ENCODE peak calls at places on chromosomes 6 and 20, in six cellular contexts. One of them, this sample, is unnamed.

GRCh38 chr6:78583079-78583478 is 284.3 kb upstream of the IRAK1BP1 start:
- DNase-seq in lower leg skin: no peak
- DNase-seq in WTC11: no peak
- DNase-seq in progenitor cell of endocrine pancreas: no peak
- DNase-seq in endothelial cell: no peak
- DNase-seq in AG10803: no peak
- DNase-seq in this sample: no peak

GRCh38 chr20:11497543-11497942 is 420.1 kb upstream of the BTBD3 start:
- DNase-seq in lower leg skin: no peak
- DNase-seq in WTC11: no peak
- DNase-seq in progenitor cell of endocrine pancreas: no peak
- DNase-seq in endothelial cell: no peak
- DNase-seq in AG10803: no peak
- DNase-seq in this sample: no peak

GRCh38 chr6:154343473-154344308 is 12.9 kb downstream of the IPCEF1 start:
- DNase-seq in lower leg skin: peak
- DNase-seq in WTC11: peak
- DNase-seq in progenitor cell of endocrine pancreas: no peak
- DNase-seq in endothelial cell: no peak
- DNase-seq in AG10803: peak
- DNase-seq in this sample: no peak

GRCh38 chr20:56504373-56505005 is 20.1 kb upstream of the FAM209A start:
- DNase-seq in lower leg skin: no peak
- DNase-seq in WTC11: peak
- DNase-seq in progenitor cell of endocrine pancreas: no peak
- DNase-seq in endothelial cell: peak
- DNase-seq in AG10803: no peak
- DNase-seq in this sample: no peak

GRCh38 chr6:109015185-109015584 is 79.5 kb downstream of the SESN1 start:
- DNase-seq in lower leg skin: no peak
- DNase-seq in WTC11: no peak
- DNase-seq in progenitor cell of endocrine pancreas: no peak
- DNase-seq in endothelial cell: no peak
- DNase-seq in AG10803: no peak
- DNase-seq in this sample: no peak

GRCh38 chr6:170235726-170236125 is 55.2 kb downstream of the DLL1 start:
- DNase-seq in lower leg skin: no peak
- DNase-seq in WTC11: no peak
- DNase-seq in progenitor cell of endocrine pancreas: no peak
- DNase-seq in endothelial cell: no peak
- DNase-seq in AG10803: no peak
- DNase-seq in this sample: no peak

GRCh38 chr6:151502499-151502898 is 8.7 kb downstream of the CCDC170 start:
- DNase-seq in lower leg skin: no peak
- DNase-seq in WTC11: no peak
- DNase-seq in progenitor cell of endocrine pancreas: no peak
- DNase-seq in endothelial cell: no peak
- DNase-seq in AG10803: peak
- DNase-seq in this sample: no peak

GRCh38 chr6:15623282-15624116 is 39.3 kb downstream of the DTNBP1 start:
- DNase-seq in lower leg skin: no peak
- DNase-seq in WTC11: no peak
- DNase-seq in progenitor cell of endocrine pancreas: no peak
- DNase-seq in endothelial cell: no peak
- DNase-seq in AG10803: peak
- DNase-seq in this sample: no peak

GRCh38 chr20:43102394-43102793 is 87.3 kb downstream of the PTPRT start:
- DNase-seq in lower leg skin: no peak
- DNase-seq in WTC11: peak
- DNase-seq in progenitor cell of endocrine pancreas: no peak
- DNase-seq in endothelial cell: no peak
- DNase-seq in AG10803: no peak
- DNase-seq in this sample: no peak

GRCh38 chr6:140101367-140101766 is 726.9 kb upstream of the CITED2 start:
- DNase-seq in lower leg skin: no peak
- DNase-seq in WTC11: no peak
- DNase-seq in progenitor cell of endocrine pancreas: no peak
- DNase-seq in endothelial cell: no peak
- DNase-seq in AG10803: peak
- DNase-seq in this sample: no peak

GRCh38 chr20:64062596-64063388 is at the start of gene TCEA2:
- DNase-seq in lower leg skin: peak
- DNase-seq in WTC11: peak
- DNase-seq in progenitor cell of endocrine pancreas: peak
- DNase-seq in endothelial cell: peak
- DNase-seq in AG10803: peak
- DNase-seq in this sample: peak

GRCh38 chr6:163226836-163227485 is 187.6 kb upstream of the QKI start:
- DNase-seq in lower leg skin: no peak
- DNase-seq in WTC11: no peak
- DNase-seq in progenitor cell of endocrine pancreas: no peak
- DNase-seq in endothelial cell: no peak
- DNase-seq in AG10803: peak
- DNase-seq in this sample: no peak

GRCh38 chr6:132388291-132388690 is 13.0 kb downstream of the MOXD1 start:
- DNase-seq in lower leg skin: no peak
- DNase-seq in WTC11: no peak
- DNase-seq in progenitor cell of endocrine pancreas: no peak
- DNase-seq in endothelial cell: no peak
- DNase-seq in AG10803: no peak
- DNase-seq in this sample: no peak

GRCh38 chr20:37297066-37297736 is 7.7 kb downstream of the MANBAL start:
- DNase-seq in lower leg skin: no peak
- DNase-seq in WTC11: no peak
- DNase-seq in progenitor cell of endocrine pancreas: no peak
- DNase-seq in endothelial cell: no peak
- DNase-seq in AG10803: peak
- DNase-seq in this sample: no peak

GRCh38 chr20:7085448-7085847 is 318.0 kb downstream of the BMP2 start:
- DNase-seq in lower leg skin: no peak
- DNase-seq in WTC11: no peak
- DNase-seq in progenitor cell of endocrine pancreas: no peak
- DNase-seq in endothelial cell: no peak
- DNase-seq in AG10803: no peak
- DNase-seq in this sample: no peak

GRCh38 chr6:3181105-3181504 is 23.8 kb upstream of the TUBB2A start:
- DNase-seq in lower leg skin: no peak
- DNase-seq in WTC11: no peak
- DNase-seq in progenitor cell of endocrine pancreas: no peak
- DNase-seq in endothelial cell: no peak
- DNase-seq in AG10803: no peak
- DNase-seq in this sample: no peak

GRCh38 chr6:148952147-148953041 is 205.6 kb downstream of the UST start:
- DNase-seq in lower leg skin: no peak
- DNase-seq in WTC11: no peak
- DNase-seq in progenitor cell of endocrine pancreas: no peak
- DNase-seq in endothelial cell: no peak
- DNase-seq in AG10803: peak
- DNase-seq in this sample: no peak

GRCh38 chr20:26209171-26209941 is 512.7 kb upstream of the ZNF337 start:
- DNase-seq in lower leg skin: no peak
- DNase-seq in WTC11: peak
- DNase-seq in progenitor cell of endocrine pancreas: no peak
- DNase-seq in endothelial cell: peak
- DNase-seq in AG10803: peak
- DNase-seq in this sample: no peak

GRCh38 chr20:63641792-63642517 is 11.3 kb downstream of the STMN3 start:
- DNase-seq in lower leg skin: peak
- DNase-seq in WTC11: peak
- DNase-seq in progenitor cell of endocrine pancreas: peak
- DNase-seq in endothelial cell: peak
- DNase-seq in AG10803: peak
- DNase-seq in this sample: peak

DNA sequence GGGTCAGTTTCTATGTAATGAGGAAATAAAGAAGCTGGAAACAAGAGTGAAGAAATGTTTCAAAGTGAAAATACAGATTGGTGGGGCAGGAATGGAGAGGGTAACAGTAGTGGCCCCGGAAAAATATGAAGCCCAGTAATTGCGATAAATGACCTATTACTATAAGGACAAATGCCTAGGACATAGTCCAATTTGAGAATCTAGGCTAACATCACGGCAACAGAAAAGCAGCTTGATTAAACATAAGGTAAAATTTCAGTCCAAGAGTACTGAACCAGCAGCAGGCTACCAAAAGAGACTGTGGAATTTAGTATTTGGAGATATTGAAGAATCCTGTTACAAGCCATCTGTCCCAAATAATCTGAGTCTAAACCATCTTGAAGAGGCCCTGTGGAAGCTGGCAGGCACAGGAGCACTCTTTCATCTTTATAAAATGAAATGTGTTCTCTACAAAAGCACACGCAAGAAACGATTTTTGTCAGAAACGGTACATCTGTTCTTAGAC is 49.4 kb downstream of the ELOVL5 start:
- DNase-seq in lower leg skin: no peak
- DNase-seq in WTC11: no peak
- DNase-seq in progenitor cell of endocrine pancreas: no peak
- DNase-seq in endothelial cell: no peak
- DNase-seq in AG10803: no peak
- DNase-seq in this sample: no peak
- TF ChIP-seq CTCF in lower leg skin: no peak
- TF ChIP-seq CTCF in WTC11: no peak
- TF ChIP-seq CTCF in progenitor cell of endocrine pancreas: no peak
- TF ChIP-seq CTCF in endothelial cell: no peak
- TF ChIP-seq CTCF in AG10803: no peak
- TF ChIP-seq CTCF in this sample: no peak

GRCh38 chr6:161104966-161105365 is 113.4 kb downstream of the MAP3K4 start:
- DNase-seq in lower leg skin: no peak
- DNase-seq in WTC11: no peak
- DNase-seq in progenitor cell of endocrine pancreas: no peak
- DNase-seq in endothelial cell: no peak
- DNase-seq in AG10803: peak
- DNase-seq in this sample: no peak

GRCh38 chr6:161103475-161103874 is 111.9 kb downstream of the MAP3K4 start:
- DNase-seq in lower leg skin: no peak
- DNase-seq in WTC11: no peak
- DNase-seq in progenitor cell of endocrine pancreas: no peak
- DNase-seq in endothelial cell: no peak
- DNase-seq in AG10803: no peak
- DNase-seq in this sample: no peak

GRCh38 chr6:161105408-161105807 is 113.8 kb downstream of the MAP3K4 start:
- DNase-seq in lower leg skin: no peak
- DNase-seq in WTC11: no peak
- DNase-seq in progenitor cell of endocrine pancreas: no peak
- DNase-seq in endothelial cell: no peak
- DNase-seq in AG10803: no peak
- DNase-seq in this sample: no peak

GRCh38 chr6:161100072-161100471 is 108.5 kb downstream of the MAP3K4 start:
- DNase-seq in lower leg skin: no peak
- DNase-seq in WTC11: no peak
- DNase-seq in progenitor cell of endocrine pancreas: no peak
- DNase-seq in endothelial cell: no peak
- DNase-seq in AG10803: no peak
- DNase-seq in this sample: no peak

GRCh38 chr6:161101517-161101916 is 109.9 kb downstream of the MAP3K4 start:
- DNase-seq in lower leg skin: no peak
- DNase-seq in WTC11: peak
- DNase-seq in progenitor cell of endocrine pancreas: no peak
- DNase-seq in endothelial cell: peak
- DNase-seq in AG10803: no peak
- DNase-seq in this sample: no peak
- TF ChIP-seq CTCF in lower leg skin: no peak
- TF ChIP-seq CTCF in WTC11: no peak
- TF ChIP-seq CTCF in progenitor cell of endocrine pancreas: peak
- TF ChIP-seq CTCF in endothelial cell: no peak
- TF ChIP-seq CTCF in AG10803: peak
- TF ChIP-seq CTCF in this sample: peak

DNA sequence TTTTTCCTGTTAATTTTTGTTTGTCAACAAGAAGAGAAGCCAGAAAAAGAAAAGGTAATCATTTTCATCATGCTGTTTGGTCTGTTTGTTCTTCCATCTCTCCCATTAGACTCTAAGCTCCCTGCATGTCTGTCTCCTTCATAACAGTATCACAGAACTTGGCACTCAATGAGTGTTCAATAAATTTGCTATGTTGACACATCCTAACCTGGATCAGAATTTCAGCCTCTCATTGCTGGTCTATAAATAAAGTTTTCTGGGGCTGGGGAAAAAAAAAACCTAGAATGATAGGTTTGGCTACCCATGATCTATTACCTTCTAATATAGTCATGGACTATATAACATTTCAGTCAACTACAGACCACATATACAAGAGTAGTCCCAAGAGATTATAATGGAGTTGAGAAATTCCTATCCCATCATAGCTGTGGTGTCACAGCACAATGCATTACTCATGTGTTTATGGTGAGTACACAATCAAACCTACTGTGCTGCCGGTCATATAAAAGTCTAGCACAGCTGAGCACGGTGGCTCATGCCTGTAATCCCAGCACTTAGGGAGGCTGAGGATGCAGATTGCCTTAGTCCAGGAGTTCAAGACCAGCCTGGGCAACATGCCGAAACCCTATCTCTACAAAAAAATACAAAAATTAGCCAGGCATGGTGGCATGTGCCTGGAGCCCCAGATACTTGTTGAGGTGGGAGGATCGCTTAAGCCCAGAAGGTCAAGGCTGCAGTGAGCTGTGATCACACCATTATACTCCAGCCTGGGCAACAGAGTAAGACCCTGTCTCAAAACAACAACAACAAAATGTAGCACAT is 5.9 kb downstream of the NUDT3 start:
- DNase-seq in lower leg skin: no peak
- DNase-seq in WTC11: no peak
- DNase-seq in progenitor cell of endocrine pancreas: no peak
- DNase-seq in endothelial cell: no peak
- DNase-seq in AG10803: peak
- DNase-seq in this sample: no peak
- TF ChIP-seq CTCF in lower leg skin: no peak
- TF ChIP-seq CTCF in WTC11: no peak
- TF ChIP-seq CTCF in progenitor cell of endocrine pancreas: no peak
- TF ChIP-seq CTCF in endothelial cell: no peak
- TF ChIP-seq CTCF in AG10803: no peak
- TF ChIP-seq CTCF in this sample: no peak

DNA sequence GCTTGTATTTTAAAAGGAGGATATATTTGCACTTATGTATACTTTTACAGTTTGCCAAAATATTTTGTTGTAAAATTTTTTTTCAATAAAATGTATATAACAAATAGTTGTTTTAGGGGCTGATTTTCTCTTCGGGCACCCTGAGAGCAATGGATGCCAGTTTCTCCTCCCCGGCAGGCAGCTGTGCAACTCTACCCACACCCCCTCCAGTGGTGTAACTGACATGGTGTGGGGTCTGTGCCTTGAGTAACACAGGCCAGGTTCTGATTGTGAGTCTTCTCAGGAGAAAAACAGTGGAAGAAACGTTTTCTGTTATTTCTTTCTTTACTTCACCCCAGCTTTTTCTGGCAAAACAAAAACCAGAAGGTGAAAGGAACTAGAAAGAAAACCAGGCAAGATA is 6.1 kb downstream of the FOXF2 start:
- DNase-seq in lower leg skin: no peak
- DNase-seq in WTC11: no peak
- DNase-seq in progenitor cell of endocrine pancreas: no peak
- DNase-seq in endothelial cell: no peak
- DNase-seq in AG10803: no peak
- DNase-seq in this sample: no peak
- TF ChIP-seq CTCF in lower leg skin: no peak
- TF ChIP-seq CTCF in WTC11: no peak
- TF ChIP-seq CTCF in progenitor cell of endocrine pancreas: no peak
- TF ChIP-seq CTCF in endothelial cell: no peak
- TF ChIP-seq CTCF in AG10803: no peak
- TF ChIP-seq CTCF in this sample: no peak

This sample was measured in CD14-positive monocyte.